ENCODE peak calls at places on chromosome X, in five cellular contexts. Y is tibial nerve, W is astrocyte of the cerebellum, R is epithelial cell of esophagus, V is neural progenitor cell. O is an unnamed sample.
A peak's percentile ranks its signal among the peaks of the same experiment; 100 is the strongest.

GRCh38 chrX:40145670-40146470 is 48.1 kb upstream of the BCOR start:
- DNase-seq in W (no peak), R (no peak), Y (no peak), V (peak; percentile 39), O (no peak)

GRCh38 chrX:78555401-78555980 is 103.6 kb downstream of the RTL3 start:
- DNase-seq in R (no peak), W (no peak), Y (no peak), V (no peak), O (peak; percentile 15)

GRCh38 chrX:100748133-100748532 is 16.2 kb upstream of the SYTL4 start:
- DNase-seq in Y (no peak), W (no peak), V (no peak), R (peak; percentile 7), O (no peak)

GRCh38 chrX:8913665-8914409 is 112.7 kb upstream of the FAM9A start:
- DNase-seq in W (peak; percentile 28), R (peak; percentile 7), Y (peak; percentile 17), V (no peak), O (peak; percentile 45)

GRCh38 chrX:4435905-4436304 is 722.5 kb upstream of the PRKX start:
- DNase-seq in W (no peak), Y (no peak), R (no peak), V (peak; percentile 64), O (no peak)

GRCh38 chrX:47311857-47312774 is 58.3 kb upstream of the ZNF157 start:
- DNase-seq in Y (peak; percentile 16), R (peak; percentile 77), V (peak; percentile 59), W (peak; percentile 16), O (peak; percentile 62)

GRCh38 chrX:15404712-15405111 is 20.5 kb upstream of the VEGFD start:
- DNase-seq in Y (peak; percentile 41), V (no peak), W (no peak), R (no peak), O (no peak)

GRCh38 chrX:30735839-30736238 is 82.6 kb downstream of the GK start:
- DNase-seq in Y (peak; percentile 48), W (peak; percentile 40), R (peak; percentile 62), V (peak; percentile 66), O (peak; percentile 55)

GRCh38 chrX:84168095-84168494 is 19.9 kb downstream of the RPS6KA6 start:
- DNase-seq in R (peak; percentile 54), V (no peak), Y (no peak), W (no peak), O (no peak)

GRCh38 chrX:15269618-15270521 is at the start of gene ASB9:
- DNase-seq in R (peak; percentile 91), V (no peak), W (no peak), Y (peak; percentile 4), O (peak; percentile 42)

GRCh38 chrX:114976321-114976720 is 41.1 kb downstream of the IL13RA2 start:
- DNase-seq in W (no peak), R (peak; percentile 84), V (no peak), Y (no peak), O (no peak)

GRCh38 chrX:45784590-45784989 is 583.9 kb upstream of the DIPK2B start:
- DNase-seq in Y (no peak), V (no peak), W (no peak), R (no peak), O (no peak)

GRCh38 chrX:118528089-118528753 is 32.6 kb downstream of the DOCK11 start:
- DNase-seq in R (no peak), W (no peak), V (no peak), Y (no peak), O (no peak)

GRCh38 chrX:150958177-150958576 is 25.0 kb upstream of the HMGB3 start:
- DNase-seq in V (no peak), R (no peak), W (no peak), Y (no peak), O (no peak)

GRCh38 chrX:94831364-94831763 is 1157.4 kb downstream of the FAM133A start:
- DNase-seq in W (no peak), V (peak; percentile 8), R (peak; percentile 13), Y (no peak), O (peak; percentile 5)

GRCh38 chrX:12979630-12980015 is 4.7 kb downstream of the TMSB4X start:
- DNase-seq in V (no peak), W (no peak), R (no peak), Y (no peak), O (peak; percentile 34)
- H3K4me3 ChIP-seq in V (no peak overlapping the region), W (no peak overlapping the region), R (no peak overlapping the region), Y (no peak overlapping the region), O (no peak overlapping the region)

GRCh38 chrX:149628768-149629167 is 2.8 kb downstream of the TMEM185A start:
- DNase-seq in R (no peak), V (no peak), Y (no peak), W (no peak), O (no peak)

GRCh38 chrX:149628280-149628679 is 3.3 kb downstream of the TMEM185A start:
- DNase-seq in V (no peak), W (no peak), R (peak; percentile 92), Y (no peak), O (no peak)

GRCh38 chrX:149631293-149632165 is at the start of gene TMEM185A:
- DNase-seq in W (peak; percentile 9), V (peak; percentile 89), Y (peak; percentile 37), R (peak; percentile 42), O (peak; percentile 39)

GRCh38 chrX:149630681-149631292 is 805 bp downstream of the TMEM185A start:
- DNase-seq in Y (no peak), R (peak; percentile 39), V (no peak), W (peak; percentile 12), O (peak; percentile 41)

GRCh38 chrX:149629730-149630387 is 1.7 kb downstream of the TMEM185A start:
- DNase-seq in Y (no peak), W (no peak), R (no peak), V (no peak), O (no peak)
- TF ChIP-seq CTCF in Y (no peak), W (no peak), R (no peak), V (no peak), O (no peak)

GRCh38 chrX:12972239-12972638 is 2.7 kb upstream of the TMSB4X start:
- DNase-seq in W (no peak), Y (no peak), V (no peak), R (no peak), O (no peak)

GRCh38 chrX:12970691-12971202 is 4.2 kb upstream of the TMSB4X start:
- DNase-seq in R (no peak), V (peak; percentile 74), W (no peak), Y (peak; percentile 43), O (peak; percentile 74)

GRCh38 chrX:12972867-12973560 is 1.9 kb upstream of the TMSB4X start:
- DNase-seq in W (no peak), R (no peak), Y (no peak), V (no peak), O (no peak)

GRCh38 chrX:12973561-12974216 is 1.2 kb upstream of the TMSB4X start:
- DNase-seq in Y (no peak), V (peak; percentile 5), R (no peak), W (no peak), O (no peak)

GRCh38 chrX:12971282-12972003 is 3.5 kb upstream of the TMSB4X start:
- DNase-seq in Y (no peak), W (no peak), R (no peak), V (no peak), O (no peak)
- H3K4me3 ChIP-seq in Y (peak overlapping the region; percentile 12), W (no peak overlapping the region), R (no peak overlapping the region), V (no peak overlapping the region), O (no peak overlapping the region)

GRCh38 chrX:63740382-63740781 is 44.6 kb downstream of the ARHGEF9 start:
- DNase-seq in R (no peak), Y (no peak), V (no peak), W (no peak), O (no peak)

GRCh38 chrX:63743596-63743995 is 41.4 kb downstream of the ARHGEF9 start:
- DNase-seq in Y (no peak), W (no peak), R (no peak), V (no peak), O (no peak)

GRCh38 chrX:63735882-63736281 is 49.1 kb downstream of the ARHGEF9 start:
- DNase-seq in Y (no peak), R (no peak), V (no peak), W (no peak), O (no peak)

GRCh38 chrX:63738696-63739095 is 46.3 kb downstream of the ARHGEF9 start:
- DNase-seq in Y (no peak), R (no peak), V (no peak), W (no peak), O (no peak)

GRCh38 chrX:63739885-63740284 is 45.1 kb downstream of the ARHGEF9 start:
- DNase-seq in V (no peak), Y (no peak), R (no peak), W (no peak), O (no peak)
- TF ChIP-seq CTCF in V (no peak), Y (no peak), R (no peak), W (no peak), O (no peak)

DNA sequence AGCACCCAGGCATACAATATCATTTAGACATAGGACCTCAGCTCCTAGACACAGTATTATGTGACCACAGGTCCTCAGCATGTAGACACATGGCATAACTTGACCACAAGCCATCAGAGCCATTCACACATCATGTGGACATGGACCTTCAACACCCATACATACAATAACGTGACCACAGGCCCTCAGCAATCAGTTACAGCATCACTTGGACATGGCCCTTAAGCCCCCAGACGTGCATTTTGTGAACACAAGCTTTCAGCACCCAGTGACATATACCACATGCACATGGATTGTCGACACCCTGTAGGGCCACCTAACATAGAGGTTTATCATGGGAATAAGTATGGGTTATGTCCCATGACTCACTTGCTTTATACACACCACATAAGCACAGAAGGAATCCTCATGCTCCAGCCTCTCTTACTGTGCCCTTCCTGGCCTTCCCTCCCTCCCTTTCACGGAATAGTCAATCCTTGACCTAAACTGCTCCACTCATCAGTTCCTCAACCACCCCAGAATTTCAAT is 1.9 kb downstream of the TSPYL2 start:
- DNase-seq in V (no peak), R (no peak), Y (no peak), W (no peak), O (no peak)
- H3K4me3 ChIP-seq in V (no peak overlapping the region), R (no peak overlapping the region), Y (peak overlapping the region; percentile 68), W (no peak overlapping the region), O (no peak overlapping the region)

DNA sequence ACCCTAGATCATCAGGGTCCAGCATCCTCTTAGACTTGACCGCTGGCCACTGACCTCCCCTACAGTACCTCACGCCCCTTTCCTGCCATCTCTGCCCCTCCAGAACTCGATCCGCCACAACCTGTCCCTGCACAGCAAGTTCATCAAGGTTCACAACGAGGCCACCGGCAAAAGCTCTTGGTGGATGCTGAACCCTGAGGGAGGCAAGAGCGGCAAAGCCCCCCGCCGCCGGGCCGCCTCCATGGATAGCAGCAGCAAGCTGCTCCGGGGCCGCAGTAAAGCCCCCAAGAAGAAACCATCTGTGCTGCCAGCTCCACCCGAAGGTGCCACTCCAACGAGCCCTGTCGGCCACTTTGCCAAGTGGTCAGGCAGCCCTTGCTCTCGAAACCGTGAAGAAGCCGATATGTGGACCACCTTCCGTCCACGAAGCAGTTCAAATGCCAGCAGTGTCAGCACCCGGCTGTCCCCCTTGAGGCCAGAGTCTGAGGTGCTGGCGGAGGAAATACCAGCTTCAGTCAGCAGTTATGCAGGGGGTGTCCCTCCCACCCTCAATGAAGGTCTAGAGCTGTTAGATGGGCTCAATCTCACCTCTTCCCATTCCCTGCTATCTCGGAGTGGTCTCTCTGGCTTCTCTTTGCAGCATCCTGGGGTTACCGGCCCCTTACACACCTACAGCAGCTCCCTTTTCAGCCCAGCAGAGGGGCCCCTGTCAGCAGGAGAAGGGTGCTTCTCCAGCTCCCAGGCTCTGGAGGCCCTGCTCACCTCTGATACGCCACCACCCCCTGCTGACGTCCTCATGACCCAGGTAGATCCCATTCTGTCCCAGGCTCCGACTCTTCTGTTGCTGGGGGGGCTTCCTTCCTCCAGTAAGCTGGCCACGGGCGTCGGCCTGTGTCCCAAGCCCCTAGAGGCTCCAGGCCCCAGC is 5.2 kb downstream of the FOXO4 start:
- DNase-seq in W (no peak), Y (no peak), V (no peak), R (no peak), O (no peak)
- TF ChIP-seq CTCF in W (no peak), Y (no peak), V (no peak), R (no peak), O (no peak)

O was measured in astrocyte of the spinal cord.